ENCODE peak calls at places on chromosomes 3 and 15, in five cellular contexts. A is NCI-H1105, J is esophagus squamous epithelium, T is COR-L47, G is Daoy. I is an unnamed sample.

GRCh38 chr3:64152676-64153466 is 72.4 kb downstream of the PRICKLE2 start:
- DNase-seq in A (no peak), J (no peak), T (no peak), G (no peak), I (no peak)

GRCh38 chr15:58795825-58796224 is 24.7 kb downstream of the MINDY2 start:
- DNase-seq in A (no peak), J (no peak), T (no peak), G (no peak), I (no peak)

GRCh38 chr3:184415229-184415517 is 35.3 kb downstream of the CHRD start:
- DNase-seq in A (no peak), J (no peak), T (no peak), G (no peak), I (no peak)

GRCh38 chr3:188635258-188636038 is 481.5 kb downstream of the LPP start:
- DNase-seq in A (peak), J (no peak), T (no peak), G (no peak), I (no peak)

GRCh38 chr3:32934150-32934742 is 17.2 kb upstream of the CCR4 start:
- DNase-seq in A (no peak), J (no peak), T (no peak), G (peak), I (no peak)

GRCh38 chr15:69668963-69669362 is 216.3 kb downstream of the RPLP1 start:
- DNase-seq in A (no peak), J (no peak), T (no peak), G (no peak), I (peak)

GRCh38 chr3:136473716-136474326 is 223.7 kb downstream of the PCCB start:
- DNase-seq in A (no peak), J (no peak), T (no peak), G (no peak), I (no peak)

GRCh38 chr3:64238971-64239667 is 13.9 kb upstream of the PRICKLE2 start:
- DNase-seq in A (no peak), J (no peak), T (no peak), G (peak), I (no peak)

GRCh38 chr3:60517134-60517533 is 734.1 kb downstream of the FHIT start:
- DNase-seq in A (no peak), J (no peak), T (no peak), G (no peak), I (no peak)